ENCODE peak calls at places on chromosomes 16 and 17, in seven cellular contexts. One of them, this sample, is unnamed.

GRCh38 chr17:4852504-4853075 is 19.4 kb downstream of the MINK1 start:
- DNase-seq in ascending aorta: no peak
- DNase-seq in brain microvascular endothelial cell: peak
- DNase-seq in foreskin fibroblast: peak
- DNase-seq in adrenal gland: peak
- DNase-seq in cardiac fibroblast: peak
- DNase-seq in psoas muscle: no peak
- DNase-seq in this sample: peak

GRCh38 chr16:48081656-48082055 is 74.1 kb downstream of the ABCC12 start:
- DNase-seq in ascending aorta: no peak
- DNase-seq in adrenal gland: no peak
- DNase-seq in cardiac fibroblast: peak
- DNase-seq in foreskin fibroblast: peak
- DNase-seq in brain microvascular endothelial cell: peak
- DNase-seq in psoas muscle: no peak
- DNase-seq in this sample: peak

GRCh38 chr17:10733666-10734065 is 3.8 kb upstream of the TMEM220 start:
- DNase-seq in foreskin fibroblast: no peak
- DNase-seq in psoas muscle: no peak
- DNase-seq in cardiac fibroblast: no peak
- DNase-seq in ascending aorta: no peak
- DNase-seq in adrenal gland: peak
- DNase-seq in brain microvascular endothelial cell: no peak
- DNase-seq in this sample: no peak

GRCh38 chr17:10177921-10178788 is 20.3 kb downstream of the GAS7 start:
- DNase-seq in cardiac fibroblast: peak
- DNase-seq in foreskin fibroblast: peak
- DNase-seq in ascending aorta: no peak
- DNase-seq in adrenal gland: no peak
- DNase-seq in psoas muscle: no peak
- DNase-seq in brain microvascular endothelial cell: peak
- DNase-seq in this sample: no peak

GRCh38 chr17:65389426-65389825 is 172.0 kb downstream of the AXIN2 start:
- DNase-seq in brain microvascular endothelial cell: peak
- DNase-seq in ascending aorta: no peak
- DNase-seq in adrenal gland: no peak
- DNase-seq in psoas muscle: no peak
- DNase-seq in cardiac fibroblast: peak
- DNase-seq in foreskin fibroblast: peak
- DNase-seq in this sample: no peak

GRCh38 chr16:56591377-56592060 is 2.2 kb downstream of the MT3 start:
- DNase-seq in foreskin fibroblast: no peak
- DNase-seq in psoas muscle: no peak
- DNase-seq in cardiac fibroblast: no peak
- DNase-seq in ascending aorta: no peak
- DNase-seq in adrenal gland: no peak
- DNase-seq in brain microvascular endothelial cell: no peak
- DNase-seq in this sample: no peak

GRCh38 chr16:10519297-10519696 is 61.1 kb downstream of the EMP2 start:
- DNase-seq in brain microvascular endothelial cell: no peak
- DNase-seq in foreskin fibroblast: no peak
- DNase-seq in cardiac fibroblast: no peak
- DNase-seq in ascending aorta: no peak
- DNase-seq in psoas muscle: no peak
- DNase-seq in adrenal gland: no peak
- DNase-seq in this sample: no peak

GRCh38 chr17:39663688-39664580 is 1.2 kb upstream of the TCAP start:
- DNase-seq in cardiac fibroblast: no peak
- DNase-seq in ascending aorta: no peak
- DNase-seq in psoas muscle: peak
- DNase-seq in adrenal gland: no peak
- DNase-seq in foreskin fibroblast: peak
- DNase-seq in brain microvascular endothelial cell: no peak
- DNase-seq in this sample: peak

GRCh38 chr17:1970843-1971384 is 54.2 kb downstream of the RTN4RL1 start:
- DNase-seq in ascending aorta: no peak
- DNase-seq in brain microvascular endothelial cell: no peak
- DNase-seq in cardiac fibroblast: no peak
- DNase-seq in psoas muscle: no peak
- DNase-seq in adrenal gland: no peak
- DNase-seq in foreskin fibroblast: no peak
- DNase-seq in this sample: no peak

GRCh38 chr17:11671151-11671550 is 72.9 kb downstream of the DNAH9 start:
- DNase-seq in foreskin fibroblast: no peak
- DNase-seq in brain microvascular endothelial cell: no peak
- DNase-seq in psoas muscle: no peak
- DNase-seq in cardiac fibroblast: no peak
- DNase-seq in adrenal gland: no peak
- DNase-seq in ascending aorta: no peak
- DNase-seq in this sample: no peak

GRCh38 chr16:71426069-71426879 is 15.6 kb downstream of the TLE7 start:
- DNase-seq in foreskin fibroblast: peak
- DNase-seq in adrenal gland: no peak
- DNase-seq in brain microvascular endothelial cell: peak
- DNase-seq in ascending aorta: no peak
- DNase-seq in psoas muscle: no peak
- DNase-seq in cardiac fibroblast: peak
- DNase-seq in this sample: peak

GRCh38 chr17:8954339-8954738 is 11.2 kb downstream of the PIK3R5 start:
- DNase-seq in cardiac fibroblast: no peak
- DNase-seq in brain microvascular endothelial cell: no peak
- DNase-seq in ascending aorta: peak
- DNase-seq in adrenal gland: peak
- DNase-seq in psoas muscle: peak
- DNase-seq in foreskin fibroblast: no peak
- DNase-seq in this sample: no peak

GRCh38 chr17:44024271-44024663 is 9.5 kb upstream of the TMEM101 start:
- DNase-seq in foreskin fibroblast: no peak
- DNase-seq in cardiac fibroblast: no peak
- DNase-seq in brain microvascular endothelial cell: no peak
- DNase-seq in psoas muscle: peak
- DNase-seq in ascending aorta: no peak
- DNase-seq in adrenal gland: no peak
- DNase-seq in this sample: no peak

GRCh38 chr17:44024853-44025252 is 10.1 kb upstream of the TMEM101 start:
- DNase-seq in foreskin fibroblast: no peak
- DNase-seq in cardiac fibroblast: no peak
- DNase-seq in psoas muscle: no peak
- DNase-seq in adrenal gland: no peak
- DNase-seq in ascending aorta: no peak
- DNase-seq in brain microvascular endothelial cell: no peak
- DNase-seq in this sample: no peak

GRCh38 chr17:44022246-44022645 is 7.5 kb upstream of the TMEM101 start:
- DNase-seq in adrenal gland: no peak
- DNase-seq in brain microvascular endothelial cell: no peak
- DNase-seq in psoas muscle: no peak
- DNase-seq in cardiac fibroblast: no peak
- DNase-seq in ascending aorta: no peak
- DNase-seq in foreskin fibroblast: no peak
- DNase-seq in this sample: no peak

DNA sequence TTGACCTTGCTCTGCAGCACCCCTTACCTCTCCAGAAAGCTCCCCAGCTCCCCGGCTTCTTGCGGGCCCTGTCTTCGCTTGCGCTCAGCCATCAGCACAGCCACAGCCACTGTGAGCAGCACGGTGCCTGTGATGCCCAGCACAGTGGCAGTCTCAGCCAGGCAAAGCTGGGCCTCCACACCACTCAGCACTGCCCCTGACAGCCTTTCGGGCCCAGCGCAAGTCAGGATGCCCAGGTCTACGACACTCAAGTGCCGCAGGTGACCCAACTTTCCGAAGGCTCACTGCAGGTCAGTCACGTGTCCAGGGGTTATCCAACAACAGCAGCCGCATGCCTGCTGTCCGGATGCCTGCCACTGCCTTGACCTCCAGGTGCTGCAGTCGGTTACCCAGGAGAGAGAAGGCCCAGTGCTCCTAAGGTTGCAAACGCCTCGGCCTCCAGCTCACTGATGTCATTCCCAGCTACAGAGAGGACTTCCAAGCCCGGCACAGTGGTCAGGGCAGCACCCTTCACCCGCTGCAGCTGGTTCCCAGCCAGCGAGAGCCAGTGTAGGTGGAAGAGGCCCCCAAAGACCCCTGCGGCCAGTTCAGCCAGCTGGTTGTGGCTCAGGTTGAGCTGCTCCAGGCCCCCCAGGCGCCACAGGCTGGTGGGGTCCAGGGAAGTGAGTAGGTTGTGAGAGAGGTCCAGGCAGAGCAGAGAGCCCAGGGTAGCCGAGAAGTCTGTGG is 8.9 kb upstream of the TMEM101 start:
- DNase-seq in foreskin fibroblast: no peak
- DNase-seq in cardiac fibroblast: no peak
- DNase-seq in psoas muscle: peak
- DNase-seq in brain microvascular endothelial cell: no peak
- DNase-seq in ascending aorta: no peak
- DNase-seq in adrenal gland: no peak
- DNase-seq in this sample: no peak
- H3K4me3 ChIP-seq in foreskin fibroblast: no peak
- H3K4me3 ChIP-seq in cardiac fibroblast: no peak
- H3K4me3 ChIP-seq in psoas muscle: no peak
- H3K4me3 ChIP-seq in brain microvascular endothelial cell: no peak
- H3K4me3 ChIP-seq in ascending aorta: no peak
- H3K4me3 ChIP-seq in adrenal gland: no peak
- H3K4me3 ChIP-seq in this sample: no peak

DNA sequence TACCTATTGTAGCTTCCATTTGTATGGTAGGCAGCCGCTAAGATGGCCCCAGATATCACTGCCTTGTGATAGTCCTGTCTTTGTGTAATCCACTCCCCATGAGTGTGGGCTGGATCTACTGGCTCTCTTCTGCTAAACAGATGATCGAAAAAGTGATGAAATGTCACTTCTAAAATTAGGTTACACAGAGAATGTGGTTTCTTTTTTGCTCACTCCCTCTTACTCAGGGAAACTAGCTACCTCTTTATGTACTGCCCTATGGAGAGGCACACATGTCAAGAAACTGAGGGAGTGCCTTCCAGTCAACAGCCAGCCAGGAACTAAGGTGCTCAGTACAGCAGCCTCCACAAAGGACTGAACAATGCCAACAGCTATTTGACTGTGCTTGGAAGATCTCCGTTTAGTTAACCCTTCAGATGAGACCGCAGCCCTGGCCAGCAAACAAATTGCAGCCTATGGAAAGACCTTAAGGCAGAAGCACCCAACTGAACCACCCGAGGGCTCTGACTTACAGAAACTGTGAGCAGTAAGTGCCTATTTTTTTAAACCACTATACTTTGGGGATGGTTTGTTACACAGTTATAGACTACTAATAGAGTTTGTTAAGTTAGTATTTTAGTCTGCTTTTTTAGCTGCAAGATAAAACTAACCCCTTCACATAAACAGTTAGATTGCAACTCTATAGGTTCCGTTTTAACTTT is 113.2 kb upstream of the MAF start:
- DNase-seq in adrenal gland: no peak
- DNase-seq in foreskin fibroblast: no peak
- DNase-seq in psoas muscle: no peak
- DNase-seq in cardiac fibroblast: no peak
- DNase-seq in brain microvascular endothelial cell: no peak
- DNase-seq in ascending aorta: no peak
- DNase-seq in this sample: no peak
- TF ChIP-seq CTCF in adrenal gland: no peak
- TF ChIP-seq CTCF in foreskin fibroblast: no peak
- TF ChIP-seq CTCF in psoas muscle: no peak
- TF ChIP-seq CTCF in cardiac fibroblast: no peak
- TF ChIP-seq CTCF in brain microvascular endothelial cell: no peak
- TF ChIP-seq CTCF in ascending aorta: no peak
- TF ChIP-seq CTCF in this sample: no peak

GRCh38 chr17:36592711-36593321 is 1.1 kb downstream of the DHRS11 start:
- DNase-seq in psoas muscle: no peak
- DNase-seq in cardiac fibroblast: no peak
- DNase-seq in adrenal gland: no peak
- DNase-seq in foreskin fibroblast: no peak
- DNase-seq in ascending aorta: no peak
- DNase-seq in brain microvascular endothelial cell: no peak
- DNase-seq in this sample: no peak
- H3K4me3 ChIP-seq in psoas muscle: peak
- H3K4me3 ChIP-seq in cardiac fibroblast: peak
- H3K4me3 ChIP-seq in adrenal gland: peak
- H3K4me3 ChIP-seq in foreskin fibroblast: peak
- H3K4me3 ChIP-seq in ascending aorta: peak
- H3K4me3 ChIP-seq in brain microvascular endothelial cell: peak
- H3K4me3 ChIP-seq in this sample: peak

GRCh38 chr17:74918906-74919305 is 4.1 kb downstream of the USH1G start:
- DNase-seq in foreskin fibroblast: no peak
- DNase-seq in adrenal gland: no peak
- DNase-seq in ascending aorta: no peak
- DNase-seq in cardiac fibroblast: no peak
- DNase-seq in brain microvascular endothelial cell: no peak
- DNase-seq in psoas muscle: no peak
- DNase-seq in this sample: no peak

GRCh38 chr17:74921045-74921681 is 1.9 kb downstream of the USH1G start:
- DNase-seq in psoas muscle: no peak
- DNase-seq in cardiac fibroblast: no peak
- DNase-seq in ascending aorta: no peak
- DNase-seq in brain microvascular endothelial cell: no peak
- DNase-seq in foreskin fibroblast: no peak
- DNase-seq in adrenal gland: no peak
- DNase-seq in this sample: peak

GRCh38 chr17:74920679-74921044 is 2.4 kb downstream of the USH1G start:
- DNase-seq in psoas muscle: no peak
- DNase-seq in brain microvascular endothelial cell: no peak
- DNase-seq in ascending aorta: no peak
- DNase-seq in foreskin fibroblast: no peak
- DNase-seq in cardiac fibroblast: no peak
- DNase-seq in adrenal gland: no peak
- DNase-seq in this sample: no peak

GRCh38 chr17:74920306-74920620 is 2.8 kb downstream of the USH1G start:
- DNase-seq in ascending aorta: no peak
- DNase-seq in psoas muscle: no peak
- DNase-seq in foreskin fibroblast: no peak
- DNase-seq in adrenal gland: no peak
- DNase-seq in cardiac fibroblast: no peak
- DNase-seq in brain microvascular endothelial cell: no peak
- DNase-seq in this sample: no peak

DNA sequence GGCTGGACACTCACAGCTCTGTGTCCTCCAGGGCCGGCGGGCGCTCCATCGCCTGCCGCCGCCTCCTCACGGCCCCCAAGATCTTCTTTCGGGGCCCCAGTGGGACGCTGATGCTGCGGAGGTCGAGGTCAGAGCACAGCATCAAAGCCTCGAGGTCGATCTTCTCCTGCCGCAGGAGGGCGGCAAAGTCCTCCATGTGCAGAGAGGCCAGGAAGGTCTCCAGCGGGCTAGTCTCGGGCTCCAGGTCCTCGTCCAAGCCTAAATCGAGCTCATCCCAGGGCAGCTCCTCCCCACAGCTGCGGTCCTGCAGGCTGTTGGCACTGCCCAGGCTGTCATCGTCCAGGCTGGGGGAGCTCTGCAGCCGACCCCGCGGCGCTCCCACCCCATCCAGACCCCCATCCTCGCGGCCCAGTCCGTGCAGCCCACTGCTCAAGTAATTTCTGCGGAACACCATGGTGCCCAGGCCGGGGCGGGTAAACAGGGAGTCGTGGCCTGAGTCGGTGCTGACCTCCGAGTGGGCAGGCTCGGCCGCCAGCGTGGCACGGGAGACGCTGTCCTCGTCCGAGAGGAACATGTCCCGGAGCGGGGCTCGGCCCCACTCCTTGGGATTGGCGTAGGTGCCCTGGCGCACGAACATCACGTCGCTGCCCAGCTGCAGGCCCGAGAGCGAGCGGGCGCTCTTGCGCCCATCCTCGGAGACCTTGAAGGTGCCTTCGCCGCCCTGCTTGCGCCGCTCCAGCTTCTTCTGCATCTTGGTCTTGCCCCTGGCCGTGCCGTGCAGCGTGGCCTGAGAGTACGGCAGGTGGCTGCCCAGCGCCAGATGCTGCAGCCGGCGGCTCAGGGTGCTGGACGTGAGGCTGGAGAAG is 3.4 kb downstream of the USH1G start:
- DNase-seq in adrenal gland: no peak
- DNase-seq in psoas muscle: no peak
- DNase-seq in foreskin fibroblast: peak
- DNase-seq in brain microvascular endothelial cell: no peak
- DNase-seq in cardiac fibroblast: peak
- DNase-seq in ascending aorta: no peak
- DNase-seq in this sample: no peak
- TF ChIP-seq CTCF in adrenal gland: no peak
- TF ChIP-seq CTCF in psoas muscle: peak
- TF ChIP-seq CTCF in foreskin fibroblast: peak
- TF ChIP-seq CTCF in brain microvascular endothelial cell: peak
- TF ChIP-seq CTCF in cardiac fibroblast: peak
- TF ChIP-seq CTCF in ascending aorta: no peak
- TF ChIP-seq CTCF in this sample: no peak